ENCODE peak calls at places on chromosomes 4 and X, in five cellular contexts. X is trophoblast cell, F is mesenchymal stem cell, P is neuronal stem cell, I is H1. N is an unnamed sample.

GRCh38 chr4:139077567-139078355 is 62.2 kb downstream of the NOCT start:
- DNase-seq in X (no peak), F (no peak), P (no peak), I (no peak), N (no peak)

GRCh38 chr4:24799544-24800272 is 4.3 kb downstream of the SOD3 start:
- DNase-seq in X (no peak), F (no peak), P (no peak), I (no peak), N (no peak)

GRCh38 chrX:49610718-49611310 is 12.0 kb downstream of the GAGE1 start:
- DNase-seq in X (no peak), F (no peak), P (no peak), I (no peak), N (no peak)

GRCh38 chr4:76588268-76588667 is 153.2 kb downstream of the SHROOM3 start:
- DNase-seq in X (no peak), F (no peak), P (peak; percentile 50), I (no peak), N (peak; percentile 45)

GRCh38 chr4:8132947-8133705 is 25.5 kb downstream of the ABLIM2 start:
- DNase-seq in X (no peak), F (no peak), P (no peak), I (no peak), N (no peak)

GRCh38 chrX:17706676-17707075 is 30.6 kb upstream of the SCML1 start:
- DNase-seq in X (peak; percentile 71), F (peak; percentile 72), P (no peak), I (no peak), N (no peak)

GRCh38 chr4:4662230-4662629 is 120.4 kb upstream of the STX18 start:
- DNase-seq in X (no peak), F (no peak), P (no peak), I (no peak), N (no peak)

GRCh38 chr4:41456559-41457101 is 81.3 kb upstream of the LIMCH1 start:
- DNase-seq in X (no peak), F (no peak), P (no peak), I (no peak), N (no peak)

GRCh38 chrX:151789179-151789800 is 54.7 kb downstream of the CNGA2 start:
- DNase-seq in X (no peak), F (no peak), P (no peak), I (no peak), N (no peak)

GRCh38 chrX:153392642-153393321 is 8.4 kb downstream of the PNMA6E start:
- DNase-seq in X (no peak), F (no peak), P (no peak), I (no peak), N (peak; percentile 18)
- H2BK12ac ChIP-seq in X (no peak overlapping the region), F (no peak overlapping the region), P (no peak overlapping the region), I (no peak overlapping the region), N (no peak overlapping the region)

DNA sequence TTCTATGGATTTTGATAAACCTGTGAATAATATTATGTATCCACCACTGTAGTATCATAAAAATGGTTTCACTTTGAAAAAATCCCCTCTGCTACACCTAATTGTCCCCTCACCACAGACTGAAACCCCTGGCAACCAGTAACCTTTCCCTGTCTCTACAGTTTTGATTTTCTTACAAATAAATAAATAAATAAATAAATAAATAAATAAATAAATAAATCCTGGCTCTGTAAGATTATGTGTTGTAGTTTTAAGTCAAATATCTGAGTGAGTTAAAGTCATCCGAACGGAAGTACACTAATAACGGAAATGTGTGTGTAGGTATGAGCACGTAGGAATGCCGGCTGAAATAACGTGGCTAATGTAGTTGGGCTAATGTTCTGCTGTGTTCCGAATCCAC is 641.5 kb downstream of the GABRG1 start:
- DNase-seq in X (no peak), F (no peak), P (no peak), I (no peak), N (no peak)
- H2BK12ac ChIP-seq in X (no peak overlapping the region), F (no peak overlapping the region), P (no peak overlapping the region), I (no peak overlapping the region), N (no peak overlapping the region)

GRCh38 chr4:71375494-71375893 is 36.7 kb downstream of the SLC4A4 start:
- DNase-seq in X (no peak), F (no peak), P (no peak), I (no peak), N (no peak)
- H2BK12ac ChIP-seq in X (no peak overlapping the region), F (no peak overlapping the region), P (no peak overlapping the region), I (no peak overlapping the region), N (no peak overlapping the region)

GRCh38 chr4:32102941-32103340 is 1382.8 kb downstream of the PCDH7 start:
- DNase-seq in X (no peak), F (no peak), P (no peak), I (no peak), N (no peak)
- H2BK12ac ChIP-seq in X (no peak overlapping the region), F (no peak overlapping the region), P (no peak overlapping the region), I (no peak overlapping the region), N (no peak overlapping the region)

GRCh38 chr4:165326831-165327210 is 648 bp upstream of the MSMO1 start:
- DNase-seq in X (peak; percentile 9), F (no peak), P (no peak), I (no peak), N (peak; percentile 73)

GRCh38 chr4:165327211-165328100 is at the start of gene MSMO1:
- DNase-seq in X (peak; percentile 100), F (peak; percentile 99), P (peak; percentile 97), I (peak; percentile 98), N (peak; percentile 100)

GRCh38 chr4:165328101-165328425 is 594 bp downstream of the MSMO1 start:
- DNase-seq in X (peak; percentile 32), F (no peak), P (no peak), I (no peak), N (no peak)

GRCh38 chr4:165330071-165330470 is 2.6 kb downstream of the MSMO1 start:
- DNase-seq in X (no peak), F (no peak), P (no peak), I (no peak), N (no peak)

GRCh38 chr4:165328708-165329107 is 1.2 kb downstream of the MSMO1 start:
- DNase-seq in X (no peak), F (no peak), P (no peak), I (no peak), N (no peak)
- H2BK12ac ChIP-seq in X (no peak overlapping the region), F (no peak overlapping the region), P (no peak overlapping the region), I (no peak overlapping the region), N (no peak overlapping the region)